ENCODE peak calls at places on chromosome 18, in five cellular contexts. W is lower lobe of right lung, O is aorta, C is gastrocnemius medialis, Z is HCT116. U is an unnamed sample. For H3K4me1 and H3K36me3, the result is how much of the 10 kb centered on the place peaks cover.

GRCh38 chr18:28159055-28159454 is 17.9 kb downstream of the CDH2 start:
- DNase-seq in C (no peak), W (no peak), O (no peak), Z (no peak), U (no peak)

GRCh38 chr18:54149078-54149697 is 75.3 kb downstream of the MBD2 start:
- DNase-seq in Z (peak), W (no peak), C (no peak), O (peak), U (no peak)

GRCh38 chr18:48773821-48774220 is 176.9 kb downstream of the SMAD7 start:
- DNase-seq in C (no peak), O (no peak), Z (no peak), W (no peak), U (no peak)

GRCh38 chr18:74990563-74991081 is 218.3 kb downstream of the PTGR3 start:
- DNase-seq in O (no peak), W (no peak), C (no peak), Z (no peak), U (no peak)

GRCh38 chr18:10490401-10491289 is 35.2 kb upstream of the NAPG start:
- DNase-seq in Z (peak), C (no peak), W (no peak), O (no peak), U (no peak)

GRCh38 chr18:23207191-23207955 is 72.1 kb downstream of the CABLES1 start:
- DNase-seq in C (no peak), O (no peak), Z (peak), W (no peak), U (no peak)

GRCh38 chr18:56124186-56124585 is 514.2 kb downstream of the TXNL1 start:
- DNase-seq in Z (no peak), O (no peak), W (no peak), C (no peak), U (no peak)

GRCh38 chr18:27120246-27120645 is 64.9 kb downstream of the CHST9 start:
- DNase-seq in Z (no peak), O (no peak), W (no peak), C (no peak), U (no peak)

GRCh38 chr18:62880673-62881364 is 165.5 kb downstream of the PHLPP1 start:
- DNase-seq in W (no peak), Z (no peak), C (no peak), O (no peak), U (no peak)

GRCh38 chr18:41311571-41312240 is 643.3 kb upstream of the PIK3C3 start:
- DNase-seq in C (no peak), Z (no peak), O (no peak), W (no peak), U (no peak)

GRCh38 chr18:51151568-51152511 is 45.6 kb downstream of the MEX3C start:
- DNase-seq in Z (no peak), O (no peak), C (no peak), W (no peak), U (no peak)

GRCh38 chr18:76476665-76477561 is 18.1 kb downstream of the ZNF516 start:
- DNase-seq in O (no peak), W (no peak), C (no peak), Z (no peak), U (no peak)

GRCh38 chr18:76348267-76349066 is 146.6 kb downstream of the ZNF516 start:
- DNase-seq in Z (no peak), C (no peak), W (no peak), O (no peak), U (no peak)

GRCh38 chr18:55869965-55870585 is 282.1 kb upstream of the TCF4 start:
- DNase-seq in Z (no peak), W (no peak), C (peak), O (peak), U (peak)

GRCh38 chr18:79515331-79515730 is 119.6 kb downstream of the NFATC1 start:
- DNase-seq in C (no peak), Z (no peak), W (no peak), O (peak), U (peak)

GRCh38 chr18:8812631-8813030 is 107.3 kb downstream of the MTCL1 start:
- DNase-seq in W (no peak), O (no peak), Z (no peak), C (no peak), U (no peak)

GRCh38 chr18:55477537-55478300 is 110.3 kb downstream of the TCF4 start:
- DNase-seq in Z (no peak), O (peak), C (peak), W (no peak), U (no peak)

GRCh38 chr18:79387615-79388014 is 8.1 kb upstream of the NFATC1 start:
- DNase-seq in O (no peak), W (no peak), Z (no peak), C (no peak), U (peak)

GRCh38 chr18:47756364-47757016 is 174.0 kb downstream of the SMAD2 start:
- DNase-seq in O (no peak), Z (peak), C (peak), W (peak), U (no peak)

GRCh38 chr18:23992119-23992940 is 22.2 kb upstream of the TTC39C start:
- DNase-seq in W (peak), Z (no peak), C (no peak), O (peak), U (no peak)

GRCh38 chr18:63141777-63142176 is 177.8 kb downstream of the BCL2 start:
- DNase-seq in O (no peak), C (no peak), W (no peak), Z (no peak), U (no peak)

GRCh38 chr18:8849696-8850095 is 144.3 kb downstream of the MTCL1 start:
- DNase-seq in W (no peak), Z (no peak), O (no peak), C (no peak), U (no peak)

GRCh38 chr18:50986360-50987087 is 18.7 kb downstream of the ELAC1 start:
- DNase-seq in C (peak), W (no peak), Z (no peak), O (no peak), U (no peak)

GRCh38 chr18:53147472-53147871 is 807.5 kb downstream of the DCC start:
- DNase-seq in C (no peak), Z (no peak), O (no peak), W (no peak), U (no peak)

GRCh38 chr18:62863629-62864028 is 148.3 kb downstream of the PHLPP1 start:
- DNase-seq in Z (peak), W (no peak), C (no peak), O (no peak), U (no peak)

GRCh38 chr18:47772374-47773248 is 157.8 kb downstream of the SMAD2 start:
- DNase-seq in W (peak), C (peak), Z (peak), O (no peak), U (no peak)

GRCh38 chr18:48022531-48023330 is 92.3 kb upstream of the SMAD2 start:
- DNase-seq in O (no peak), Z (peak), C (no peak), W (no peak), U (peak)

GRCh38 chr18:7021994-7022840 is 95.4 kb downstream of the LAMA1 start:
- DNase-seq in O (no peak), C (no peak), Z (peak), W (no peak), U (no peak)

GRCh38 chr18:55857409-55857808 is 269.4 kb upstream of the TCF4 start:
- DNase-seq in O (no peak), Z (no peak), W (no peak), C (no peak), U (no peak)

GRCh38 chr18:48705043-48705442 is 166.2 kb downstream of the CTIF start:
- DNase-seq in O (no peak), Z (no peak), W (no peak), C (no peak), U (no peak)

GRCh38 chr18:39685303-39685902 is 2119.8 kb upstream of the CELF4 start:
- DNase-seq in W (no peak), Z (no peak), C (no peak), O (no peak), U (no peak)

GRCh38 chr18:68467966-68468365 is 246.9 kb downstream of the TMX3 start:
- DNase-seq in O (no peak), W (no peak), Z (no peak), C (no peak), U (no peak)

GRCh38 chr18:32010124-32010745 is 8.4 kb upstream of the RNF125 start:
- DNase-seq in O (no peak), C (no peak), W (no peak), Z (peak), U (no peak)

GRCh38 chr18:22065311-22065710 is 104.1 kb upstream of the GATA6 start:
- DNase-seq in C (no peak), Z (no peak), W (no peak), O (no peak), U (no peak)

GRCh38 chr18:22060361-22060760 is 109.0 kb upstream of the GATA6 start:
- DNase-seq in O (no peak), C (no peak), Z (no peak), W (no peak), U (no peak)

GRCh38 chr18:22066083-22066485 is 103.3 kb upstream of the GATA6 start:
- DNase-seq in W (no peak), O (no peak), Z (no peak), C (no peak), U (no peak)

GRCh38 chr18:22063672-22064071 is 105.7 kb upstream of the GATA6 start:
- DNase-seq in O (no peak), W (no peak), C (no peak), Z (no peak), U (no peak)

GRCh38 chr18:22063077-22063476 is 106.3 kb upstream of the GATA6 start:
- DNase-seq in Z (no peak), O (no peak), C (no peak), W (no peak), U (no peak)
- H3K4me1 ChIP-seq in Z (under half), O (under half), C (under half), W (under half), U (under half)

GRCh38 chr18:12327510-12328178 is 19.6 kb downstream of the TUBB6 start:
- DNase-seq in W (peak), O (peak), C (peak), Z (peak), U (peak)
- H3K36me3 ChIP-seq in W (half or more), O (under half), C (under half), Z (under half), U (half or more)

GRCh38 chr18:57801379-57802165 is 1.5 kb downstream of the ATP8B1 start:
- DNase-seq in W (no peak), Z (no peak), O (no peak), C (no peak), U (no peak)

GRCh38 chr18:57803119-57803969 is at the start of gene ATP8B1:
- DNase-seq in O (peak), W (peak), C (peak), Z (peak), U (peak)

GRCh38 chr18:57802869-57803118 is 321 bp downstream of the ATP8B1 start:
- DNase-seq in W (no peak), O (no peak), C (no peak), Z (no peak), U (no peak)

GRCh38 chr18:57805117-57805516 is 2.0 kb upstream of the ATP8B1 start:
- DNase-seq in C (no peak), W (no peak), O (no peak), Z (no peak), U (no peak)

GRCh38 chr18:57802166-57802868 is 798 bp downstream of the ATP8B1 start:
- DNase-seq in O (no peak), C (no peak), W (no peak), Z (no peak), U (no peak)
- H3K4me1 ChIP-seq in O (under half), C (under half), W (under half), Z (under half), U (under half)

DNA sequence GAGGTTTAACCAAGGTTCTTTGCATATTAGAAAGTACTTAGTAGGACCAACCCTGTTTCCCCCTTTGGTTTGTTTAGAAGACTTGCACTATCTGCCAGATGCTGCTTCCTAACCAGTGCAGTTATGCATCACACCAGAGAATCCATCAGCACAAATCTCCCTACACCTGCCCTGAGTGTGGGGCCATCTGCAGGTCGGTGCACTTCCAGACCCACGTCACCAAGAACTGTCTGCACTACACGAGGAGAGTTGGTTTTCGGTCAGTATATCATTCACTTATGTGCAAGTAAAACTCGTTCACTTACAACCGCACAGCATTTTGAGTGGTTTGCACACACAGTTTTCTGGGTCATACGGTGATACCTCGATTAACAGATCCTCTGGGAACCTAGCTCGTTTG is 69.7 kb downstream of the ZNF532 start:
- DNase-seq in C (no peak), Z (no peak), O (no peak), W (no peak), U (no peak)
- H3K36me3 ChIP-seq in C (under half), Z (under half), O (under half), W (under half), U (under half)

GRCh38 chr18:2890606-2891005 is 43.8 kb downstream of the EMILIN2 start:
- DNase-seq in C (no peak), Z (no peak), O (no peak), W (no peak), U (no peak)
- H3K4me1 ChIP-seq in C (under half), Z (under half), O (under half), W (under half), U (under half)